ENCODE peak calls at places on chromosomes 16 and 17, in four cellular contexts. One of them, this sample, is unnamed.
A peak's percentile ranks its signal among the peaks of the same experiment; 100 is the strongest.

GRCh38 chr17:47941246-47941997 is at the start of gene PNPO:
- DNase-seq in GM23248: peak; percentile 99
- DNase-seq in H9: peak; percentile 96
- DNase-seq in PC-9: peak; percentile 96
- DNase-seq in this sample: peak; percentile 97

GRCh38 chr17:15213381-15214087 is 51.6 kb downstream of the PMP22 start:
- DNase-seq in GM23248: peak; percentile 50
- DNase-seq in PC-9: no peak
- DNase-seq in H9: no peak
- DNase-seq in this sample: no peak

GRCh38 chr17:9271989-9272388 is 250.7 kb downstream of the NTN1 start:
- DNase-seq in H9: no peak
- DNase-seq in GM23248: peak; percentile 40
- DNase-seq in PC-9: no peak
- DNase-seq in this sample: no peak

GRCh38 chr16:84752600-84752999 is 52.8 kb downstream of the USP10 start:
- DNase-seq in H9: no peak
- DNase-seq in PC-9: no peak
- DNase-seq in GM23248: no peak
- DNase-seq in this sample: no peak

GRCh38 chr16:89502319-89502843 is 5.8 kb upstream of the SPG7 start:
- DNase-seq in H9: no peak
- DNase-seq in GM23248: no peak
- DNase-seq in PC-9: peak; percentile 99
- DNase-seq in this sample: peak; percentile 74

GRCh38 chr16:19389246-19389645 is 28.4 kb upstream of the TMC5 start:
- DNase-seq in PC-9: no peak
- DNase-seq in H9: peak; percentile 80
- DNase-seq in GM23248: peak; percentile 43
- DNase-seq in this sample: peak; percentile 80

GRCh38 chr17:64216385-64217248 is 46.4 kb downstream of the TEX2 start:
- DNase-seq in GM23248: peak; percentile 25
- DNase-seq in H9: peak; percentile 78
- DNase-seq in PC-9: no peak
- DNase-seq in this sample: no peak

GRCh38 chr17:29250666-29251065 is 4.0 kb downstream of the CRYBA1 start:
- DNase-seq in GM23248: peak; percentile 77
- DNase-seq in H9: no peak
- DNase-seq in PC-9: no peak
- DNase-seq in this sample: no peak

GRCh38 chr17:63984651-63985386 is 12.1 kb upstream of the SCN4A start:
- DNase-seq in GM23248: peak; percentile 91
- DNase-seq in H9: no peak
- DNase-seq in PC-9: peak; percentile 63
- DNase-seq in this sample: no peak

GRCh38 chr17:67215991-67216421 is 29.0 kb downstream of the HELZ start:
- DNase-seq in GM23248: no peak
- DNase-seq in PC-9: no peak
- DNase-seq in H9: no peak
- DNase-seq in this sample: no peak

GRCh38 chr17:6666077-6666521 is 14.5 kb downstream of the C17orf100 start:
- DNase-seq in GM23248: peak; percentile 89
- DNase-seq in PC-9: peak; percentile 67
- DNase-seq in H9: peak; percentile 90
- DNase-seq in this sample: peak; percentile 72

GRCh38 chr17:38575781-38576180 is 30.0 kb downstream of the SRCIN1 start:
- DNase-seq in H9: no peak
- DNase-seq in GM23248: peak; percentile 49
- DNase-seq in PC-9: no peak
- DNase-seq in this sample: no peak

GRCh38 chr17:67974186-67974585 is 22.1 kb downstream of the C17orf58 start:
- DNase-seq in GM23248: no peak
- DNase-seq in H9: peak; percentile 72
- DNase-seq in PC-9: no peak
- DNase-seq in this sample: no peak

GRCh38 chr17:75091855-75092327 is 4.1 kb downstream of the SLC16A5 start:
- DNase-seq in GM23248: no peak
- DNase-seq in PC-9: no peak
- DNase-seq in H9: no peak
- DNase-seq in this sample: no peak

GRCh38 chr16:400061-400540 is 1.6 kb upstream of the DECR2 start:
- DNase-seq in GM23248: no peak
- DNase-seq in H9: no peak
- DNase-seq in PC-9: no peak
- DNase-seq in this sample: no peak

GRCh38 chr16:73047536-73048291 is at the start of gene ZFHX3:
- DNase-seq in H9: peak; percentile 83
- DNase-seq in GM23248: peak; percentile 83
- DNase-seq in PC-9: peak; percentile 59
- DNase-seq in this sample: peak; percentile 84

GRCh38 chr17:37768438-37768837 is 23.6 kb upstream of the HNF1B start:
- DNase-seq in GM23248: no peak
- DNase-seq in PC-9: no peak
- DNase-seq in H9: no peak
- DNase-seq in this sample: no peak

GRCh38 chr17:33873218-33873617 is 381.9 kb upstream of the CCL2 start:
- DNase-seq in GM23248: peak; percentile 3
- DNase-seq in PC-9: no peak
- DNase-seq in H9: no peak
- DNase-seq in this sample: no peak

GRCh38 chr16:11057696-11058345 is 113.5 kb downstream of the CLEC16A start:
- DNase-seq in GM23248: no peak
- DNase-seq in H9: no peak
- DNase-seq in PC-9: no peak
- DNase-seq in this sample: no peak

DNA sequence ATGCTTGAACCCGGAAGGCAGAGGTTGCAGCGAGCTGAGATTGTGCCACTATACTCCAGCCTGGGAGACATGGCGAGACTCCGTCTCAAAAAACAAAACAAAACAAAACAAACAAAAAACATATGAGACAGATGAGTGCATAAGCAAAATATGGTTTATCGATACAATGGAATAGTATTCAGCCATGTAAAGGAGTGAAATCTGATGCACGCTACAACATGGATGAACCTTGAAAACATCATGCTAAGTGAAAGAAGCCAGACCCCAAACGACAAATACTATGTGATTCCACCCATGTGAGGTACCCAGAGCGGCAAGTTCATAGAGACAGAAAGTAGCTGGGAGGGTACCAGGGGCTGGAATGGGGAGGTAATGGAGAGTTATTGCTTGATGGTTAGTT is 6.8 kb downstream of the PLCD3 start:
- DNase-seq in GM23248: no peak
- DNase-seq in PC-9: no peak
- DNase-seq in H9: no peak
- DNase-seq in this sample: no peak
- H3K4me1 ChIP-seq in GM23248: peaks cover 44% of the 10 kb centered on the region
- H3K4me1 ChIP-seq in PC-9: peaks cover 75% of the 10 kb centered on the region
- H3K4me1 ChIP-seq in H9: no peaks in the 10 kb centered on the region
- H3K4me1 ChIP-seq in this sample: peaks cover 57% of the 10 kb centered on the region

GRCh38 chr16:87384162-87384999 is 805 bp upstream of the FBXO31 start:
- DNase-seq in GM23248: peak; percentile 80
- DNase-seq in PC-9: peak; percentile 63
- DNase-seq in H9: peak; percentile 73
- DNase-seq in this sample: peak; percentile 72

GRCh38 chr16:87380875-87381274 is 2.7 kb downstream of the FBXO31 start:
- DNase-seq in H9: no peak
- DNase-seq in GM23248: peak; percentile 64
- DNase-seq in PC-9: no peak
- DNase-seq in this sample: peak; percentile 13

GRCh38 chr16:87383522-87384161 is at the start of gene FBXO31:
- DNase-seq in GM23248: peak; percentile 95
- DNase-seq in PC-9: peak; percentile 75
- DNase-seq in H9: peak; percentile 94
- DNase-seq in this sample: peak; percentile 88

GRCh38 chr16:87380403-87380802 is 3.2 kb downstream of the FBXO31 start:
- DNase-seq in GM23248: no peak
- DNase-seq in PC-9: no peak
- DNase-seq in H9: no peak
- DNase-seq in this sample: peak; percentile 28

GRCh38 chr16:87382023-87382785 is 1.4 kb downstream of the FBXO31 start:
- DNase-seq in GM23248: peak; percentile 40
- DNase-seq in H9: no peak
- DNase-seq in PC-9: no peak
- DNase-seq in this sample: peak; percentile 37
- H3K4me1 ChIP-seq in GM23248: peaks cover 19% of the 10 kb centered on the region
- H3K4me1 ChIP-seq in H9: no peaks in the 10 kb centered on the region
- H3K4me1 ChIP-seq in PC-9: peaks cover 28% of the 10 kb centered on the region
- H3K4me1 ChIP-seq in this sample: peaks cover 50% of the 10 kb centered on the region

GRCh38 chr16:75238132-75238852 is 13.1 kb downstream of the BCAR1 start:
- DNase-seq in H9: peak; percentile 27
- DNase-seq in PC-9: no peak
- DNase-seq in GM23248: peak; percentile 98
- DNase-seq in this sample: peak; percentile 61
- H3K4me1 ChIP-seq in H9: no peaks in the 10 kb centered on the region
- H3K4me1 ChIP-seq in PC-9: peaks cover 12% of the 10 kb centered on the region
- H3K4me1 ChIP-seq in GM23248: peaks cover 28% of the 10 kb centered on the region
- H3K4me1 ChIP-seq in this sample: peaks cover 38% of the 10 kb centered on the region

GRCh38 chr17:57505841-57506240 is 239.3 kb downstream of the CCDC182 start:
- DNase-seq in GM23248: no peak
- DNase-seq in H9: no peak
- DNase-seq in PC-9: no peak
- DNase-seq in this sample: no peak
- H3K4me1 ChIP-seq in GM23248: peaks cover 4% of the 10 kb centered on the region
- H3K4me1 ChIP-seq in H9: peaks cover 12% of the 10 kb centered on the region
- H3K4me1 ChIP-seq in PC-9: no peaks in the 10 kb centered on the region
- H3K4me1 ChIP-seq in this sample: no peaks in the 10 kb centered on the region

GRCh38 chr17:45317113-45317820 is 447 bp upstream of the MAP3K14 start:
- DNase-seq in PC-9: peak; percentile 100
- DNase-seq in GM23248: peak; percentile 100
- DNase-seq in H9: peak; percentile 100
- DNase-seq in this sample: peak; percentile 100
- H3K4me1 ChIP-seq in PC-9: peaks cover 81% of the 10 kb centered on the region
- H3K4me1 ChIP-seq in GM23248: peaks cover 82% of the 10 kb centered on the region
- H3K4me1 ChIP-seq in H9: peaks cover 3% of the 10 kb centered on the region
- H3K4me1 ChIP-seq in this sample: peaks cover 60% of the 10 kb centered on the region

DNA sequence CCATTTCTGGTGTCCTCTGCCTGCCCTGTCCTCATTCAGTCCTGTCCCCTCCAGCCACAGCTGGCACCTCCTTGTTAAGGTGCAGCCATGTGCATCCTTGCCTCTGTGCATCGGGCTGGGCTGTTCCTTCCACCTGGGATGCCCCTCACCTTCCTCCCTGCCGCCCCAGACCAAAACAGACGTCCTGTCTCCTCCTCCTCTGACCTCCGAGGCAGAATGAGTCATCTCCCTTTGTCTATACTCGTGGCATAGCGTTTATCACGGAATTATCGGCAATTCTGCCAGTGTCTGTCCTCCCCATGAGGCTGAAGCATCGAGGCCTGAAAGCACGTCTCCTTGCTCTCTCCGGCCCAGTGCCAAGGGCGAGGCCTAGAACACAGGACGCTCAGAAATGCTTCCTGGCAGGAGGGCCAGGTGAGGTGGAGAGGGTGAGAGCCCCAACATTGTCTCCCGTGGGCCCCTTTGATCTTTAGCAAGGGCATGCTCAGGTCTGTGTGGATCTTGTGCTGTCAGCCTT is 4.6 kb downstream of the RAI1 start:
- DNase-seq in GM23248: peak; percentile 92
- DNase-seq in H9: peak; percentile 63
- DNase-seq in PC-9: peak; percentile 96
- DNase-seq in this sample: peak; percentile 78
- H3K4me1 ChIP-seq in GM23248: peaks cover 30% of the 10 kb centered on the region
- H3K4me1 ChIP-seq in H9: peaks cover 8% of the 10 kb centered on the region
- H3K4me1 ChIP-seq in PC-9: peaks cover 76% of the 10 kb centered on the region
- H3K4me1 ChIP-seq in this sample: peaks cover 54% of the 10 kb centered on the region

DNA sequence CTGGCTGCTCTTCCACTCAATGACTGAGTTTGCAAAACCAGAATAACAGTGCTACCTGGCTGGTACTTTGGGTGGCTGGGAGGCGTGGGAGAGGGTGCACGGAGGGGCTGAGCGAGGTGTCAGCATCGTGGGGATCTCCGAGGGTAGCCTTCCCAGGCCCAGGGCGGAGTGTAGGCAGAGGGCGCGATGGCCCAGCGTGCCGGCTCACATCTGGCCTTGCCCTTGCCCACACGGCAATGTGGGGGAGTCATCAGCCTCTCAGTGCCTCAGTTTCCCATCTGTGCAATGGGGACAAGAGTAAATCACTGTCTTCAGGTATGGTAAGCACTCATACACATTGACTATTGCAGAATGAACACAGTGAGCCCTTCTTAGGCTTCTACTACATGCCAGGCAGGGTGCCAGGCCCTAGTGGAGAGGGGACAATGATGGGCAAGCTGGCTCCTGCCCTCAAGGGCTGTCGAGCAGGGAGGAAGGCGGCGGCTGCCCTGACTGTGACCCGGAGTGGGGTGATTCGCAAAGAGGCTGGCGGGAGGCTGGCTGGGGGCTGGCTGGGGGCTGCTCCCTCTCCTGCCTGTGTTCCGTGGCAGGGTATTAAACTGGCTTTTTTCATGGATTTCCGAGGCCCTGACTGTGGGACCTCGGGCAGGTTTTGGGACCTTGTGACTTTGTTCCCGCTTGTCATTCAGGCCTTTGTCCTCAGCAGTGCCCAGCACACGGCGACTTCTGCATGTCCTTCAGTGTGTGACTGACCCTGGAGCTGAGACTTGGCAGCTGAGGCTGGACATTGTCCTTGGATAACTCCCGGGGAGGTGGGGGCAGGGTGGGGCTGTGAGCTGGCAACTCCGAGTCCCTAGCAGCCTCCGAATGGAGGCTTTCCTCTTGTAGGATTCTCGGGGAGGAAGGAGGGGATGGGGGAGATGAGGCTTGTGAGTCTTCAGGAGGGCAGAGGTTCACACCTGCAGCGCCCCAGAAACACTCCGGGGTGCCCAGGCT is 243.1 kb downstream of the SEC14L1 start:
- DNase-seq in GM23248: peak; percentile 51
- DNase-seq in PC-9: no peak
- DNase-seq in H9: no peak
- DNase-seq in this sample: peak; percentile 66
- H3K4me1 ChIP-seq in GM23248: peaks cover 57% of the 10 kb centered on the region
- H3K4me1 ChIP-seq in PC-9: no peaks in the 10 kb centered on the region
- H3K4me1 ChIP-seq in H9: peaks cover 15% of the 10 kb centered on the region
- H3K4me1 ChIP-seq in this sample: peaks cover 95% of the 10 kb centered on the region

GRCh38 chr17:77366558-77367245 is 225.9 kb downstream of the SEC14L1 start:
- DNase-seq in GM23248: peak; percentile 76
- DNase-seq in H9: no peak
- DNase-seq in PC-9: no peak
- DNase-seq in this sample: no peak
- H3K4me1 ChIP-seq in GM23248: peaks cover 60% of the 10 kb centered on the region
- H3K4me1 ChIP-seq in H9: peaks cover 6% of the 10 kb centered on the region
- H3K4me1 ChIP-seq in PC-9: peaks cover 7% of the 10 kb centered on the region
- H3K4me1 ChIP-seq in this sample: peaks cover 52% of the 10 kb centered on the region

DNA sequence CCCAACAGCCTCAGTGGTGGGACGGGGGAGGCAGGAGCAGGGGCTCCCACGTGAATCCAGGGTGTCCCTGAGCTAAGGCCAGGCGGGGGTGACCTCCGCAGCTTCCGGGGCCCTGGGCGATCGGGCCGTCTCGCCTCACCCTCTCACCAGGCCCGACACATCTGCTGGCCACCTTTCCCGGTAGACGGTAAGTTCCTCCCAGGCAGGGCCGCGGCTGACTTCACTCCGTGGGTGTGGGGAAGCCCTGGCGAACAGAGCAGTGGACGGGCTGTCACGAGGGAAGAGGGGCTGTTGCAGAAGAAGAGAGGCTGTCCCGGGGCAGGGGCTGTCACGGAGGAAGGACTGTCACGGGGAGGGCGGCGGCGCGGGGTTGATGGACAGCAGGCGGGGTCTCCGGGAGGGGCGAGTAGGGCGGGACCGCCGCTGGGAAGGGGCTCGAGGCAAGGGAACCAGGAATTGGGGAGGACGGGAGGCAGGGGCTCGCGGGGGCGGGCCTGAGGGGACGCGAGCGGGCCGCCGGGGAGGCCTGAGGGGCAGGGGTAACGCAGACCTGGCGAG is 498 bp downstream of the PKMYT1 start:
- DNase-seq in PC-9: no peak
- DNase-seq in GM23248: peak; percentile 50
- DNase-seq in H9: no peak
- DNase-seq in this sample: no peak
- H3K4me1 ChIP-seq in PC-9: peaks cover 22% of the 10 kb centered on the region
- H3K4me1 ChIP-seq in GM23248: no peaks in the 10 kb centered on the region
- H3K4me1 ChIP-seq in H9: no peaks in the 10 kb centered on the region
- H3K4me1 ChIP-seq in this sample: peaks cover 33% of the 10 kb centered on the region

This sample was measured in lower lobe of right lung.